ENCODE peak calls at places on chromosomes 7 and 10, in ten cellular contexts. H, T, E, I, Z, F, C, Y, A and G are unnamed samples.
A peak's percentile ranks its signal among the peaks of the same experiment; 100 is the strongest.

GRCh38 chr7:6221340-6222319 is 50.8 kb downstream of the CYTH3 start:
- DNase-seq in T (no peak), Y (no peak), E (no peak), I (peak; percentile 86), Z (no peak), C (no peak), H (no peak), A (no peak), F (no peak), G (no peak)

GRCh38 chr10:44437837-44438752 is 53.2 kb upstream of the CXCL12 start:
- DNase-seq in F (no peak), Z (peak; percentile 4), H (peak; percentile 3), C (no peak), A (no peak), Y (no peak), T (no peak), E (no peak), I (no peak), G (no peak)

GRCh38 chr10:89369142-89370105 is 8.4 kb upstream of the IFIT1B start:
- DNase-seq in C (no peak), H (peak; percentile 75), E (no peak), T (peak; percentile 70), I (peak; percentile 51), A (no peak), Z (peak; percentile 68), F (no peak), Y (no peak), G (no peak)

GRCh38 chr10:72557362-72557761 is 68.5 kb downstream of the MICU1 start:
- DNase-seq in A (no peak), F (no peak), E (no peak), H (peak; percentile 78), Y (peak; percentile 39), T (peak; percentile 63), C (no peak), Z (peak; percentile 22), I (no peak), G (no peak)

GRCh38 chr10:103676058-103676785 is 179.2 kb downstream of the SH3PXD2A start:
- DNase-seq in H (peak; percentile 60), F (no peak), C (no peak), E (no peak), Y (peak; percentile 51), I (no peak), Z (no peak), A (no peak), T (peak; percentile 91), G (no peak)

GRCh38 chr10:101014230-101014884 is 14.7 kb downstream of the LZTS2 start:
- DNase-seq in Z (peak; percentile 68), E (peak; percentile 92), C (peak; percentile 94), I (peak; percentile 73), Y (no peak), H (peak; percentile 67), A (no peak), F (peak; percentile 87), T (peak; percentile 47), G (peak; percentile 70)

GRCh38 chr7:102080371-102081243 is 206.1 kb upstream of the SH2B2 start:
- DNase-seq in Z (no peak), H (no peak), C (no peak), E (no peak), F (peak; percentile 78), A (no peak), Y (no peak), I (peak; percentile 26), T (no peak), G (no peak)

GRCh38 chr10:57785546-57785945 is 482.1 kb downstream of the IPMK start:
- DNase-seq in A (no peak), F (no peak), T (no peak), I (no peak), C (no peak), H (no peak), Z (no peak), Y (no peak), E (no peak), G (no peak)

GRCh38 chr7:85529831-85530230 is 343.0 kb upstream of the SEMA3D start:
- DNase-seq in I (no peak), E (no peak), C (no peak), A (no peak), F (no peak), Z (peak; percentile 87), T (peak; percentile 93), H (peak; percentile 53), Y (peak; percentile 41), G (no peak)

GRCh38 chr7:156993021-156993924 is 17.2 kb downstream of the MNX1 start:
- DNase-seq in F (no peak), Z (no peak), T (no peak), Y (no peak), H (no peak), E (peak; percentile 59), I (no peak), A (no peak), C (no peak), G (no peak)

GRCh38 chr10:86684305-86684704 is 16.0 kb downstream of the LDB3 start:
- DNase-seq in A (no peak), Z (no peak), C (no peak), Y (peak; percentile 4), T (no peak), F (no peak), H (peak; percentile 18), I (peak; percentile 51), E (no peak), G (no peak)
- TF ChIP-seq CTCF in A (peak; percentile 65), Z (peak; percentile 39), C (peak; percentile 62), Y (peak; percentile 75), T (peak; percentile 34), F (peak; percentile 81), H (peak; percentile 38), I (peak; percentile 50), E (no peak), G (no peak)

GRCh38 chr7:106282374-106282773 is 2.4 kb downstream of the NAMPT start:
- DNase-seq in Y (no peak), F (no peak), T (no peak), H (no peak), A (no peak), E (no peak), C (no peak), Z (no peak), I (peak; percentile 64), G (no peak)
- TF ChIP-seq CTCF in Y (no peak), F (no peak), T (no peak), H (no peak), A (no peak), E (no peak), C (no peak), Z (no peak), I (no peak), G (no peak)

GRCh38 chr10:2844925-2845324 is 222.4 kb upstream of the PFKP start:
- DNase-seq in C (no peak), Z (no peak), Y (no peak), I (no peak), A (no peak), E (no peak), H (no peak), F (no peak), T (no peak), G (no peak)

GRCh38 chr10:2835950-2836349 is 231.4 kb upstream of the PFKP start:
- DNase-seq in E (no peak), Z (no peak), T (no peak), F (no peak), A (no peak), Y (no peak), I (no peak), H (no peak), C (no peak), G (no peak)

GRCh38 chr10:2836921-2837662 is 230.3 kb upstream of the PFKP start:
- DNase-seq in Y (no peak), F (no peak), E (no peak), A (no peak), C (no peak), H (no peak), T (no peak), Z (no peak), I (no peak), G (no peak)

DNA sequence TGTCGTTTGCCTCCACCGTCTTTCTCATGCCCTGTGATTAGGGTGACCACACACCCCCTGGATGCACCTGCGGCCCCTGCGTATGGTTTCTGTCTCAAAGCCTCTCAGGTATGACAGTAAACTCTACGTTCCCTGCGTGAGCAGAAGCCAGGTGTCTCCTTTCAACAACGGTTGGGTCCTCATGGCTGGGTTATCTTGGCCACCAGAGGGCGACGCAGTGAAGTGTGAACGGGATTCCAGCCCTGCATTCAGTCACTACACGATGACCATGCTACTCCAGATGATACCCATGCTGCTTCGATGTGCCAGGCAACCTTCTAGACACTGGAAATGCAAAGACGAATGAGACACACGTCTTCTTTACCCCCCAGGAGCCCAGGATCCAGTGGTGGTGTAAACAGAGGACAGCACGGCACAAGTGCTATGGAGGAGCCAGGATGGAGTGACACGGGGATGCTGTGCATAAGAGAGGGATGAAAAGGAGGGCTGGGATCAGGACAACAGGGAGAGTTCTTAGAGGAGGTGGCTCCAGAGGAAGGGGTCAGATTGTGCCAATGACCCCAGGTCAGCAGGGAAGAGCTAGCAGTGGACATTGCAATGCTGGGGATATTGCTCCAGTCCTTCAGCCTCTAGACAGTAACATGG is 228.1 kb upstream of the PFKP start:
- DNase-seq in F (no peak), Y (no peak), C (no peak), H (no peak), I (peak; percentile 60), E (no peak), Z (no peak), A (no peak), T (peak; percentile 1), G (no peak)
- TF ChIP-seq CTCF in F (peak; percentile 39), Y (peak; percentile 34), C (peak; percentile 31), H (no peak), I (peak; percentile 58), E (peak; percentile 8), Z (peak; percentile 34), A (peak; percentile 83), T (peak; percentile 45), G (no peak)

GRCh38 chr7:42911482-42912447 is at the start of gene C7orf25:
- DNase-seq in Z (peak; percentile 94), C (peak; percentile 98), Y (peak; percentile 46), I (peak; percentile 98), F (peak; percentile 99), T (peak; percentile 85), A (peak; percentile 82), E (peak; percentile 97), H (peak; percentile 92), G (peak; percentile 96)
- TF ChIP-seq CTCF in Z (no peak), C (no peak), Y (peak; percentile 5), I (no peak), F (peak; percentile 59), T (no peak), A (no peak), E (no peak), H (no peak), G (no peak)

DNA sequence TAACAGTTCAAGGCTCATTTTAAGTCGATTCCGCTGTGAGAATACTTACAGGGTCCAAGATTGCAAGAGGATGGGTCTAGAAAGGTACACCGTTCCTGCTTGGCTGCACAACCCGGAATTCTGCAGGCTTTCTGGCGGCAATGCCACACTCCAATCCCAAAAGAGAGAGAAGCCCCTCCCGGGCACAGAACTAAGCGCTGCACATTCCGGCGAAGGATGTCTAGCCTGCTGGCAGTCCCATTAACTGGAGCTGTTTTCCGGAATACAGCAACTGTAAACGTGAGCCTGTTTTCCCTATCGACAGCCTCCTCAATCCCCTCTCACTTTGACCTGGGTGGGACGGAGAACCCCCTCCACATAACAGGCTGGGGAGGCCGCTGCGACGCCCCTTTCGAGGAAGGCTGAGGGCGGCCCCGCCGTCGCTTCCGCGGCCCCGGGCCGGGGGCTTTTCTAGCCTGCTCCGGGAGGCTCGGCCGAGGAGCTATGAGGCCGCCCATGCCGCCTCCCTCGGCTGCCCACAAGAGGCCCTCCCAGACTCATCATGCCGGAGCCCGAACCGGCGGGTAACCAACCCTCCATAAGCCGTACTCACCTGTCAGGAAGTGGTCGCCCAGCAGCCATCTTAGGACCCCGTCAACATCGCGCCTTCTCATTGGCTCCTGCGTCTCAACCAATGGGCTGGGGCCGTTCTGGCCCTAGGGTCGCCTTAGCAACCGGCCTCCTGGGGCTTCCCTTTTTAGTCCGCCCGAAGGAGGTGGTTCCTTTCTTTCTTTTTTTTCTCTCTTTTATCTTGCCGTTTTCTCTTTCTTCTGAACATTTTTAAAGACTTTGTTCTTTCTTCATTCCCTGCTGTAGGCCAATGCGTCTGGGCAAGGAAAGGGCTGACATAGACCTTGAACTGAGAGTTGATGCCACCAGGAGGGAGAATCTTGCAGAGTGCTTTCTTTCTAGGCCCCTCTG is at the start of gene FAM204A:
- DNase-seq in Y (peak; percentile 61), E (peak; percentile 95), C (peak; percentile 96), A (peak; percentile 93), I (peak; percentile 96), F (peak; percentile 92), H (peak; percentile 93), T (peak; percentile 90), Z (peak; percentile 93), G (peak; percentile 93)
- TF ChIP-seq CTCF in Y (no peak), E (no peak), C (no peak), A (no peak), I (no peak), F (peak; percentile 15), H (no peak), T (no peak), Z (no peak), G (no peak)